ENCODE peak calls at places on chromosomes 13 and 19, in five cellular contexts. One of them, this sample, is unnamed.

GRCh38 chr13:49997935-49998334 is 1.1 kb downstream of the TRIM13 start:
- DNase-seq in DND-41: no peak
- DNase-seq in IMR-90: no peak
- DNase-seq in SK-N-SH: no peak
- DNase-seq in endothelial cell of umbilical vein: peak; percentile 24
- DNase-seq in this sample: peak; percentile 31

GRCh38 chr19:5880604-5881078 is 10.3 kb upstream of the FUT5 start:
- DNase-seq in DND-41: no peak
- DNase-seq in IMR-90: peak; percentile 74
- DNase-seq in SK-N-SH: no peak
- DNase-seq in endothelial cell of umbilical vein: no peak
- DNase-seq in this sample: peak; percentile 44

GRCh38 chr19:5313307-5313706 is 27.3 kb downstream of the PTPRS start:
- DNase-seq in DND-41: no peak
- DNase-seq in IMR-90: no peak
- DNase-seq in SK-N-SH: peak; percentile 72
- DNase-seq in endothelial cell of umbilical vein: peak; percentile 11
- DNase-seq in this sample: no peak

GRCh38 chr13:49521216-49521615 is 25.5 kb downstream of the PHF11 start:
- DNase-seq in DND-41: no peak
- DNase-seq in IMR-90: no peak
- DNase-seq in SK-N-SH: no peak
- DNase-seq in endothelial cell of umbilical vein: no peak
- DNase-seq in this sample: no peak

GRCh38 chr19:11247391-11247790 is 8.0 kb downstream of the ANGPTL8 start:
- DNase-seq in DND-41: no peak
- DNase-seq in IMR-90: no peak
- DNase-seq in SK-N-SH: no peak
- DNase-seq in endothelial cell of umbilical vein: no peak
- DNase-seq in this sample: no peak

GRCh38 chr13:81106348-81106747 is 765.4 kb upstream of the SPRY2 start:
- DNase-seq in DND-41: no peak
- DNase-seq in IMR-90: no peak
- DNase-seq in SK-N-SH: no peak
- DNase-seq in endothelial cell of umbilical vein: no peak
- DNase-seq in this sample: peak; percentile 42

GRCh38 chr13:114282143-114282685 is 813 bp downstream of the UPF3A start:
- DNase-seq in DND-41: peak; percentile 51
- DNase-seq in IMR-90: peak; percentile 65
- DNase-seq in SK-N-SH: peak; percentile 78
- DNase-seq in endothelial cell of umbilical vein: peak; percentile 83
- DNase-seq in this sample: peak; percentile 32

GRCh38 chr19:55447421-55448174 is 4.5 kb upstream of the SHISA7 start:
- DNase-seq in DND-41: peak; percentile 20
- DNase-seq in IMR-90: peak; percentile 15
- DNase-seq in SK-N-SH: peak; percentile 78
- DNase-seq in endothelial cell of umbilical vein: no peak
- DNase-seq in this sample: no peak

GRCh38 chr13:38662362-38662761 is 24.5 kb upstream of the FREM2 start:
- DNase-seq in DND-41: no peak
- DNase-seq in IMR-90: peak; percentile 16
- DNase-seq in SK-N-SH: no peak
- DNase-seq in endothelial cell of umbilical vein: no peak
- DNase-seq in this sample: no peak

GRCh38 chr19:55283548-55284393 is at the start of gene BRSK1:
- DNase-seq in DND-41: peak; percentile 73
- DNase-seq in IMR-90: peak; percentile 61
- DNase-seq in SK-N-SH: peak; percentile 93
- DNase-seq in endothelial cell of umbilical vein: no peak
- DNase-seq in this sample: no peak

GRCh38 chr19:56191711-56192110 is 5.9 kb downstream of the ZSCAN5B start:
- DNase-seq in DND-41: no peak
- DNase-seq in IMR-90: no peak
- DNase-seq in SK-N-SH: no peak
- DNase-seq in endothelial cell of umbilical vein: no peak
- DNase-seq in this sample: no peak

GRCh38 chr19:32661318-32661717 is 13.7 kb downstream of the ANKRD27 start:
- DNase-seq in DND-41: no peak
- DNase-seq in IMR-90: no peak
- DNase-seq in SK-N-SH: no peak
- DNase-seq in endothelial cell of umbilical vein: no peak
- DNase-seq in this sample: no peak

GRCh38 chr13:30792257-30793000 is 57.1 kb downstream of the ALOX5AP start:
- DNase-seq in DND-41: no peak
- DNase-seq in IMR-90: peak; percentile 94
- DNase-seq in SK-N-SH: peak; percentile 75
- DNase-seq in endothelial cell of umbilical vein: peak; percentile 96
- DNase-seq in this sample: peak; percentile 47
- H3K4me3 ChIP-seq in DND-41: no peak overlapping the region
- H3K4me3 ChIP-seq in IMR-90: no peak overlapping the region
- H3K4me3 ChIP-seq in SK-N-SH: no peak overlapping the region
- H3K4me3 ChIP-seq in endothelial cell of umbilical vein: no peak overlapping the region
- H3K4me3 ChIP-seq in this sample: no peak overlapping the region

GRCh38 chr13:90867336-90867683 is 480.2 kb upstream of the MIR17HG start:
- DNase-seq in DND-41: peak; percentile 48
- DNase-seq in IMR-90: peak; percentile 27
- DNase-seq in SK-N-SH: peak; percentile 37
- DNase-seq in endothelial cell of umbilical vein: peak; percentile 36
- DNase-seq in this sample: peak; percentile 63
- TF ChIP-seq CTCF in DND-41: peak; percentile 76
- TF ChIP-seq CTCF in IMR-90: peak; percentile 67
- TF ChIP-seq CTCF in SK-N-SH: peak; percentile 84
- TF ChIP-seq CTCF in endothelial cell of umbilical vein: peak; percentile 58
- TF ChIP-seq CTCF in this sample: peak; percentile 47

DNA sequence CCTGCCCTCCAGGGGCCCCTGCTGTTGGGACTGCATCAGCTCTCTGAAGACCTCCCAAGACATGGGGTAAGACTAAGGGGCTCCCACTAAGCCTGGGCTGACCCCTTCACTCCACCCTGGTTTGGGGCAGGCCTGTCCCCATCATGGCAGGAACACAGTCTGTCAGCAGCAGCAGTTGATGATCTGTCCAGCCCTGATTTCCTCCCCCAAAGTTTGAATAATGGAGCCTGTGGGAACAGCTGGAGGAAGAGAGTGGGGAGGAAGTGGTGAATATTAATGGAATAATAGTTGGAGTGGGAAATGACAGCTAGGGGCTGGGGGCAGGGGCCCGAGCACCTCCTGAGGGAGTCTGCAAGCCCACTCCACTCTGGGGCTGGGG is 1.3 kb upstream of the B3GNT8 start:
- DNase-seq in DND-41: no peak
- DNase-seq in IMR-90: no peak
- DNase-seq in SK-N-SH: no peak
- DNase-seq in endothelial cell of umbilical vein: no peak
- DNase-seq in this sample: no peak
- H3K9ac ChIP-seq in DND-41: no peak overlapping the region
- H3K9ac ChIP-seq in IMR-90: no peak overlapping the region
- H3K9ac ChIP-seq in SK-N-SH: no peak overlapping the region
- H3K9ac ChIP-seq in endothelial cell of umbilical vein: no peak overlapping the region
- H3K9ac ChIP-seq in this sample: peak overlapping the region; percentile 54

DNA sequence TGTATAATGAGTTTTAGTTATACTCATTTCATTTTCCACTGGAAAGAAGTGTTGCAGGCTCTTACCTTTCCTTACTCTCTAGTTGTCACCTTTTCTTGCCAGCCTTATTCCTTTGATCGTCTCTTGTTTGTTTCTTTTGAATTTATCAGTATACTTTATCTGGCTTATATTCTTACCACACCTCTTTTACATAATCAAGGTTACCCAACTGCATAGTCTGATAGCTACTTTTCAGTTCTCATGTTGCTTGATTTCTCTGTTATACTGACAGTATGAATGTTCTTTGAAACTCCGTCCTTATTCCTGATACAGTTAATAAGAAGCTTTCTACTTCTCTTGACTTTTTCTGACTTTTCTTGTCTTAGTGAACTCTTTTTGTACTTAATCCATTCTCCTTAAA is 4.5 kb downstream of the NDFIP2 start:
- DNase-seq in DND-41: no peak
- DNase-seq in IMR-90: no peak
- DNase-seq in SK-N-SH: no peak
- DNase-seq in endothelial cell of umbilical vein: no peak
- DNase-seq in this sample: no peak
- H3K4me3 ChIP-seq in DND-41: no peak overlapping the region
- H3K4me3 ChIP-seq in IMR-90: no peak overlapping the region
- H3K4me3 ChIP-seq in SK-N-SH: no peak overlapping the region
- H3K4me3 ChIP-seq in endothelial cell of umbilical vein: no peak overlapping the region
- H3K4me3 ChIP-seq in this sample: no peak overlapping the region

DNA sequence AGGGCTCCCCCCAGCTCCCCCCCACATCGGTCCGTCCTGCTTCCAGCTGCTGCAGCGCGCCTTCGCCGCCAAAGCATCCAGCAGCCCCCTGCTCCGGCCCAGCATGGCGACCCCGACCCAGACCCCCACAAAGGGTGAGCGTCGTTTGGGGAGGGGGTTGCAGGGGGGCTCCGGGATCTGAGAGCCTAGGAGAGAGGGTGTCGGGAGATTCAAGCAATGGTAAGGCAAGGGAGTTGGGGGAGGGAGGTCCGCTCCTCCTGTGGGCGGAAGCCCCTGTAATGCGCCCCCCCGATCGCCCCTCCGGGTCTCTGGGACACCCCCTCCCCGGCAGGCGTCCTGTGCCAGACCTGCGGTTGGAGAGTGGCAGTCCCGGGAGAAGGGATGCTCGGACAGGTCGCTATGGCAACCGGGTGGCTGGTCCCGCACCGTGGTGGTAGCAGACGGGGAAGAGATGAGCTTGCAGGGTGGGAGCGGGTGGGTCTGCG is at the start of gene FXYD7:
- DNase-seq in DND-41: no peak
- DNase-seq in IMR-90: no peak
- DNase-seq in SK-N-SH: peak; percentile 66
- DNase-seq in endothelial cell of umbilical vein: no peak
- DNase-seq in this sample: no peak
- TF ChIP-seq CTCF in DND-41: no peak
- TF ChIP-seq CTCF in IMR-90: no peak
- TF ChIP-seq CTCF in SK-N-SH: no peak
- TF ChIP-seq CTCF in endothelial cell of umbilical vein: no peak
- TF ChIP-seq CTCF in this sample: peak; percentile 1

DNA sequence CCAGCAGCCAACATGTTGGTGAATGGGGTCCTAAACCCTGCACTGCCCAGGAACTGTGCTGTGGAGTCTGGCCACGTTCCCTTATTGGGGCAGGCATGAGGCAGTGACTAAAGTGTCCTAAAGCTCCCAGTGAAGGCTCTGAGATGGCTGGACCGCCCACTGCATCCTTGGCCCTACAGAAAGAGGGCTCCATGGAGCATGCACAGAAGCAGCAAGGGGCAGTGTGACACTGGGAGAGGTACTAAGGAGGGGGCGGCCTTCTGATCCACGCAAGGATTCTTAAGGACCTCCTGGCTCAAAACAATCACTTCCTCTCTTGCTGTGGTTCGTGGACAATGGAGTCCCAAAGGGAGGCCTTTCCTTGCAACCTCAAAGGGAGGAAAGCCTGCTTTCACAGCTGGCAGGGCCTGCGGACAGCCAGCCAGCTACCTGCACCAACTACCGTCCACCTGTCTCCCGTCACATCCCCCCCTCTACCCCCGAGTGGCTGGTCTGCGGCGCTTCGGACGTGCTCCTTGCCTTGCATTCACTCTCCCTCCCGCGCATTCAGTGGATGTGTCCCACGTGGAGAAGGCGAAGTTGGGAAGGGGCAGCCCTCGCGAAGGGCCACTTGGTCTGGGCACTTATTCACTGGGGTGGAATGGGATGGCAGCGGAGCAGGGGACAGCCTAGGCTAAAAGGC is 63.9 kb upstream of the STARD13 start:
- DNase-seq in DND-41: no peak
- DNase-seq in IMR-90: no peak
- DNase-seq in SK-N-SH: no peak
- DNase-seq in endothelial cell of umbilical vein: no peak
- DNase-seq in this sample: peak; percentile 63
- H3K9ac ChIP-seq in DND-41: no peak overlapping the region
- H3K9ac ChIP-seq in IMR-90: peak overlapping the region; percentile 96
- H3K9ac ChIP-seq in SK-N-SH: peak overlapping the region; percentile 84
- H3K9ac ChIP-seq in endothelial cell of umbilical vein: peak overlapping the region; percentile 88
- H3K9ac ChIP-seq in this sample: peak overlapping the region; percentile 62

GRCh38 chr13:35978607-35979316 is 152.4 kb downstream of the DCLK1 start:
- DNase-seq in DND-41: peak; percentile 27
- DNase-seq in IMR-90: peak; percentile 69
- DNase-seq in SK-N-SH: peak; percentile 54
- DNase-seq in endothelial cell of umbilical vein: peak; percentile 78
- DNase-seq in this sample: peak; percentile 37
- H3K4me3 ChIP-seq in DND-41: no peak overlapping the region
- H3K4me3 ChIP-seq in IMR-90: no peak overlapping the region
- H3K4me3 ChIP-seq in SK-N-SH: no peak overlapping the region
- H3K4me3 ChIP-seq in endothelial cell of umbilical vein: no peak overlapping the region
- H3K4me3 ChIP-seq in this sample: no peak overlapping the region

This sample was measured in colonic mucosa.